ENCODE peak calls at places on chromosomes 5 and 9, in ten cellular contexts. One of them, this sample, is unnamed.
A peak's percentile ranks its signal among the peaks of the same experiment; 100 is the strongest.

GRCh38 chr9:134099123-134099761 is 31.4 kb upstream of the BRD3 start:
- DNase-seq in prostate gland: peak; percentile 26
- DNase-seq in hepatocyte: peak; percentile 42
- DNase-seq in upper lobe of right lung: peak; percentile 59
- DNase-seq in coronary artery: no peak
- DNase-seq in IMR-90: peak; percentile 8
- DNase-seq in lung: peak; percentile 45
- DNase-seq in ovary: no peak
- DNase-seq in astrocyte: no peak
- DNase-seq in AG04450: no peak
- DNase-seq in this sample: peak; percentile 8

GRCh38 chr5:149046196-149046829 is 16.5 kb downstream of the SH3TC2 start:
- DNase-seq in IMR-90: peak; percentile 61
- DNase-seq in hepatocyte: no peak
- DNase-seq in upper lobe of right lung: no peak
- DNase-seq in lung: no peak
- DNase-seq in AG04450: no peak
- DNase-seq in astrocyte: peak; percentile 78
- DNase-seq in prostate gland: no peak
- DNase-seq in coronary artery: no peak
- DNase-seq in ovary: no peak
- DNase-seq in this sample: no peak

GRCh38 chr9:134624827-134625181 is 16.8 kb upstream of the COL5A1 start:
- DNase-seq in lung: no peak
- DNase-seq in astrocyte: peak; percentile 89
- DNase-seq in upper lobe of right lung: peak; percentile 50
- DNase-seq in IMR-90: peak; percentile 87
- DNase-seq in coronary artery: no peak
- DNase-seq in prostate gland: no peak
- DNase-seq in ovary: no peak
- DNase-seq in hepatocyte: no peak
- DNase-seq in AG04450: no peak
- DNase-seq in this sample: peak; percentile 59

GRCh38 chr5:54743997-54744788 is 226.6 kb downstream of the SNX18 start:
- DNase-seq in coronary artery: no peak
- DNase-seq in hepatocyte: peak; percentile 76
- DNase-seq in AG04450: peak; percentile 96
- DNase-seq in ovary: no peak
- DNase-seq in lung: no peak
- DNase-seq in prostate gland: no peak
- DNase-seq in astrocyte: peak; percentile 99
- DNase-seq in upper lobe of right lung: no peak
- DNase-seq in IMR-90: peak; percentile 99
- DNase-seq in this sample: peak; percentile 82

GRCh38 chr9:16535555-16535954 is 334.9 kb downstream of the BNC2 start:
- DNase-seq in lung: no peak
- DNase-seq in prostate gland: no peak
- DNase-seq in hepatocyte: no peak
- DNase-seq in coronary artery: no peak
- DNase-seq in upper lobe of right lung: no peak
- DNase-seq in ovary: no peak
- DNase-seq in IMR-90: no peak
- DNase-seq in astrocyte: no peak
- DNase-seq in AG04450: no peak
- DNase-seq in this sample: peak; percentile 13

GRCh38 chr5:6525910-6526309 is 77.3 kb downstream of the UBE2QL1 start:
- DNase-seq in upper lobe of right lung: no peak
- DNase-seq in ovary: no peak
- DNase-seq in AG04450: no peak
- DNase-seq in astrocyte: no peak
- DNase-seq in coronary artery: no peak
- DNase-seq in lung: no peak
- DNase-seq in hepatocyte: peak; percentile 58
- DNase-seq in prostate gland: peak; percentile 32
- DNase-seq in IMR-90: peak; percentile 1
- DNase-seq in this sample: no peak

GRCh38 chr9:108636023-108636422 is 219.8 kb downstream of the ACTL7B start:
- DNase-seq in lung: no peak
- DNase-seq in coronary artery: no peak
- DNase-seq in IMR-90: no peak
- DNase-seq in astrocyte: no peak
- DNase-seq in upper lobe of right lung: no peak
- DNase-seq in hepatocyte: peak; percentile 40
- DNase-seq in ovary: no peak
- DNase-seq in AG04450: no peak
- DNase-seq in prostate gland: no peak
- DNase-seq in this sample: peak; percentile 29

GRCh38 chr9:8907863-8908262 is 1108.3 kb upstream of the DMAC1 start:
- DNase-seq in astrocyte: no peak
- DNase-seq in lung: no peak
- DNase-seq in ovary: no peak
- DNase-seq in AG04450: no peak
- DNase-seq in upper lobe of right lung: no peak
- DNase-seq in coronary artery: no peak
- DNase-seq in prostate gland: no peak
- DNase-seq in IMR-90: no peak
- DNase-seq in hepatocyte: no peak
- DNase-seq in this sample: peak; percentile 4

DNA sequence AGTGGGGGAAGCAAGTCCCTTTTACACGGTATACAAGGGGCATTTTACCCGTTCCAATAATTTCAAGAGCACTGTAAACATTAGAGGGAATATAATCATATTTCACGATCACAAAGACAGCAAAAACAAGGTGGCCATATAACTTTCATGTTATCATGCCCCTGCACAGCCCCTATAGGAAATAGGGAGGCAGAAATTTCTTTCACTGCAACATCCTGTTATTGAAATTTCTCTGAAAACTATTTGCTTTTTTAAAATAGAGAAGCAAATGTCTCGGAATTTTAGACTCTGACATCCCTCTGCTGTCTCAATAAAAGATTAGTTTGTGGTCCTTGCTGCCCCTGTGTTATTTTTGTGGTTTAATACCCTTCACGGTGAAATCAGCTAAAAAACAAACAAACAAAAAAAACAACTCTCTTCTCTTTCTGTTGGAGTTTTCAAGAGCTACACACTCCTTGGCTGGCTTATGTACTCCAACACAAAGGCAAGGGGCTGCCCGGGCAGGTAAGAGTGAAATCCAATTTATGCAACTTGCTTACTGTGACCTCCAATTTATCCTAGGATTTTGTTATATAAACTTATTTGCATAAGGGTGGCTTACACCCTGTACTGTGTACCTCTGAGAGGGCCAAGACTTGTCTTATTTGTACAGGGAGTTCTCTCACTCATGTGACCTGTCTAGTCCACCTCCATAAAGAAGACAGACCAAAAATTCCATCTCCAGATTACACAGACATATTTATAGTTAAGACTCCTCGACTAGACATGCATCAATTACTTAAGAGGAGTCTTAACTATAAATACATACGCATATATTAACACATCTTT is 223.6 kb downstream of the MLLT3 start:
- DNase-seq in IMR-90: no peak
- DNase-seq in hepatocyte: no peak
- DNase-seq in upper lobe of right lung: no peak
- DNase-seq in coronary artery: no peak
- DNase-seq in prostate gland: no peak
- DNase-seq in astrocyte: no peak
- DNase-seq in AG04450: no peak
- DNase-seq in lung: no peak
- DNase-seq in ovary: no peak
- DNase-seq in this sample: no peak
- H3K27ac ChIP-seq in IMR-90: no peak overlapping the region
- H3K27ac ChIP-seq in hepatocyte: no peak overlapping the region
- H3K27ac ChIP-seq in upper lobe of right lung: no peak overlapping the region
- H3K27ac ChIP-seq in coronary artery: no peak overlapping the region
- H3K27ac ChIP-seq in prostate gland: no peak overlapping the region
- H3K27ac ChIP-seq in astrocyte: no peak overlapping the region
- H3K27ac ChIP-seq in AG04450: no peak overlapping the region
- H3K27ac ChIP-seq in lung: no peak overlapping the region
- H3K27ac ChIP-seq in ovary: no peak overlapping the region
- H3K27ac ChIP-seq in this sample: no peak overlapping the region

GRCh38 chr9:23698161-23698560 is 127.9 kb downstream of the ELAVL2 start:
- DNase-seq in upper lobe of right lung: no peak
- DNase-seq in prostate gland: no peak
- DNase-seq in coronary artery: no peak
- DNase-seq in ovary: no peak
- DNase-seq in hepatocyte: no peak
- DNase-seq in astrocyte: no peak
- DNase-seq in AG04450: no peak
- DNase-seq in lung: no peak
- DNase-seq in IMR-90: no peak
- DNase-seq in this sample: no peak

GRCh38 chr9:23701291-23701690 is 124.7 kb downstream of the ELAVL2 start:
- DNase-seq in hepatocyte: no peak
- DNase-seq in astrocyte: no peak
- DNase-seq in coronary artery: no peak
- DNase-seq in ovary: no peak
- DNase-seq in AG04450: no peak
- DNase-seq in prostate gland: no peak
- DNase-seq in lung: no peak
- DNase-seq in IMR-90: no peak
- DNase-seq in upper lobe of right lung: no peak
- DNase-seq in this sample: no peak

GRCh38 chr9:23700359-23700758 is 125.7 kb downstream of the ELAVL2 start:
- DNase-seq in IMR-90: no peak
- DNase-seq in upper lobe of right lung: no peak
- DNase-seq in AG04450: no peak
- DNase-seq in astrocyte: no peak
- DNase-seq in ovary: no peak
- DNase-seq in hepatocyte: no peak
- DNase-seq in lung: no peak
- DNase-seq in coronary artery: no peak
- DNase-seq in prostate gland: no peak
- DNase-seq in this sample: no peak

GRCh38 chr9:23707249-23707648 is 118.8 kb downstream of the ELAVL2 start:
- DNase-seq in ovary: no peak
- DNase-seq in lung: no peak
- DNase-seq in prostate gland: no peak
- DNase-seq in coronary artery: no peak
- DNase-seq in upper lobe of right lung: no peak
- DNase-seq in astrocyte: no peak
- DNase-seq in hepatocyte: no peak
- DNase-seq in AG04450: no peak
- DNase-seq in IMR-90: no peak
- DNase-seq in this sample: no peak

DNA sequence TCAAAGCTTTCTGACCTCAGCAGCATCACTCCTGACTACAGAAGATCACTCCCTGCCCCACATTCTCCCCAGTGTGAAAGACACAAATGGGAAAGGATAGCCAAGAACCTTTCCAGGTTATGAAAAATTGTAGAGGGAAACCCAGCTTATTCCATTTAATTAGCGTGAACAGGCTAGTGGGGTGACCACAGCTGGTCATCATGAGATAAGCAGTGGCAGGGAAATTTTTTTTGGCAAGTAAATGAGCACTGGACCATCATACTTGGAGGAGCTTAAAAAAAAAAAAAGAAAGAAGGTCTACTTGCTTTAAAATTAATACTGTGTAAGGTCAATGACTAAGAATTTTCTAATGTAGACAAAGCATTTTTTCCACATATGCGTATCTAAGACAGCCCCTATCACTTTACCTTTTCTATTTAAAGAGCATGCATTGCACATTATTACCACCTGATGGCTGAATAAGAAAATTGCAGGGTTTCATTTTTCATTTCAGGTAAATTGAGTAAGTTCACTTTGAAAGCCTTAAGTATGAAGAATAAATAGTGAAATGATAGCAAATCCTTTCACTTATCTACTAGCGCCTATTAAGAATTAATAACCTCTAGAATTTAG is 123.6 kb downstream of the ELAVL2 start:
- DNase-seq in hepatocyte: no peak
- DNase-seq in AG04450: no peak
- DNase-seq in lung: no peak
- DNase-seq in upper lobe of right lung: no peak
- DNase-seq in IMR-90: no peak
- DNase-seq in ovary: no peak
- DNase-seq in astrocyte: peak; percentile 74
- DNase-seq in prostate gland: no peak
- DNase-seq in coronary artery: no peak
- DNase-seq in this sample: no peak
- TF ChIP-seq CTCF in hepatocyte: peak; percentile 9
- TF ChIP-seq CTCF in AG04450: no peak
- TF ChIP-seq CTCF in lung: no peak
- TF ChIP-seq CTCF in upper lobe of right lung: no peak
- TF ChIP-seq CTCF in IMR-90: no peak
- TF ChIP-seq CTCF in ovary: no peak
- TF ChIP-seq CTCF in astrocyte: peak; percentile 7
- TF ChIP-seq CTCF in prostate gland: no peak
- TF ChIP-seq CTCF in coronary artery: no peak
- TF ChIP-seq CTCF in this sample: peak; percentile 64

DNA sequence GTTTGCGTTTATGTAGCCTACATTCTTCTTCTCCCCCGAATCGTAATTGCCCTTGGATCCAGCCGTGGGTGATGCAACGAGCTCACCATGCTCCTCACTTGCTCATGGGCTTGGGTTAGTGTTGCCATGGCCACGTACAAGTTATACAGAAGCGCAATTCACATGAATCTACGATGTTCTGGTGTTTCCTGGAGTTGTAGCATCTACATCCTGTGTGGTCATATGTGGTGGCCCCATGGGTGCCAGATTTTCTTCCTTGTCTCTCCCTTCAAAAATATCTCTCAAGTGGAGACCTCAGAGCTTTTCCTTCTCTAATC is 115.3 kb downstream of the TLE4 start:
- DNase-seq in AG04450: no peak
- DNase-seq in IMR-90: no peak
- DNase-seq in ovary: no peak
- DNase-seq in lung: no peak
- DNase-seq in astrocyte: no peak
- DNase-seq in hepatocyte: no peak
- DNase-seq in prostate gland: no peak
- DNase-seq in coronary artery: no peak
- DNase-seq in upper lobe of right lung: no peak
- DNase-seq in this sample: no peak
- H3K27ac ChIP-seq in AG04450: peak overlapping the region; percentile 77
- H3K27ac ChIP-seq in IMR-90: peak overlapping the region; percentile 82
- H3K27ac ChIP-seq in ovary: no peak overlapping the region
- H3K27ac ChIP-seq in lung: no peak overlapping the region
- H3K27ac ChIP-seq in astrocyte: peak overlapping the region; percentile 87
- H3K27ac ChIP-seq in hepatocyte: no peak overlapping the region
- H3K27ac ChIP-seq in prostate gland: no peak overlapping the region
- H3K27ac ChIP-seq in coronary artery: no peak overlapping the region
- H3K27ac ChIP-seq in upper lobe of right lung: no peak overlapping the region
- H3K27ac ChIP-seq in this sample: no peak overlapping the region

GRCh38 chr9:121449786-121450185 is 49.9 kb downstream of the GGTA1 start:
- DNase-seq in hepatocyte: no peak
- DNase-seq in AG04450: no peak
- DNase-seq in lung: no peak
- DNase-seq in prostate gland: no peak
- DNase-seq in ovary: no peak
- DNase-seq in astrocyte: no peak
- DNase-seq in IMR-90: no peak
- DNase-seq in coronary artery: no peak
- DNase-seq in upper lobe of right lung: no peak
- DNase-seq in this sample: no peak

GRCh38 chr9:121447341-121447834 is 52.3 kb downstream of the GGTA1 start:
- DNase-seq in IMR-90: peak; percentile 76
- DNase-seq in ovary: no peak
- DNase-seq in prostate gland: no peak
- DNase-seq in astrocyte: peak; percentile 93
- DNase-seq in coronary artery: no peak
- DNase-seq in upper lobe of right lung: no peak
- DNase-seq in hepatocyte: no peak
- DNase-seq in AG04450: peak; percentile 57
- DNase-seq in lung: no peak
- DNase-seq in this sample: peak; percentile 67

GRCh38 chr9:121441163-121441562 is 58.5 kb downstream of the GGTA1 start:
- DNase-seq in astrocyte: no peak
- DNase-seq in upper lobe of right lung: no peak
- DNase-seq in hepatocyte: no peak
- DNase-seq in prostate gland: no peak
- DNase-seq in AG04450: no peak
- DNase-seq in IMR-90: no peak
- DNase-seq in lung: no peak
- DNase-seq in ovary: no peak
- DNase-seq in coronary artery: no peak
- DNase-seq in this sample: no peak

GRCh38 chr9:121450241-121450640 is 49.4 kb downstream of the GGTA1 start:
- DNase-seq in AG04450: no peak
- DNase-seq in astrocyte: no peak
- DNase-seq in IMR-90: no peak
- DNase-seq in ovary: no peak
- DNase-seq in hepatocyte: peak; percentile 46
- DNase-seq in lung: no peak
- DNase-seq in coronary artery: no peak
- DNase-seq in upper lobe of right lung: no peak
- DNase-seq in prostate gland: peak; percentile 61
- DNase-seq in this sample: no peak

DNA sequence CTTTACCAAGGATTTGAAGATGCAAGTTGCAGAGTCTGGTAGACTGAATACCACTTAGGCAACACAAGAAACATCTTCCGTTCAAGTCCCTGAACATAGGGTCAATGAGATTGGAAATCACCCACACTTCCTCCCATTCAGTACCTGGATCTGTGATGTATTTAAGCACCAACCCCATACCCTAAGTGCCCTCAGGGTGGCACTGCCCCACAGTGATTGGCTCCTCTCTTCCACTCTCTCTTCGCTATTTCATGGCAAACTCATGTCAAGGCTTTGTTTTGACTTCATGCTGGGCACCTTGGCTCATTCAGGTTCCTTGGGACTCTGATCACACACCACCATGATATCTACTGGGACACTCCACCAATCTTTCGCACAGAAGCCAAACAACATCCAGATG is 53.7 kb downstream of the GGTA1 start:
- DNase-seq in ovary: no peak
- DNase-seq in upper lobe of right lung: no peak
- DNase-seq in prostate gland: no peak
- DNase-seq in lung: no peak
- DNase-seq in AG04450: no peak
- DNase-seq in IMR-90: no peak
- DNase-seq in hepatocyte: no peak
- DNase-seq in astrocyte: no peak
- DNase-seq in coronary artery: no peak
- DNase-seq in this sample: no peak
- TF ChIP-seq CTCF in ovary: no peak
- TF ChIP-seq CTCF in upper lobe of right lung: no peak
- TF ChIP-seq CTCF in prostate gland: no peak
- TF ChIP-seq CTCF in lung: no peak
- TF ChIP-seq CTCF in AG04450: no peak
- TF ChIP-seq CTCF in IMR-90: no peak
- TF ChIP-seq CTCF in hepatocyte: no peak
- TF ChIP-seq CTCF in astrocyte: no peak
- TF ChIP-seq CTCF in coronary artery: no peak
- TF ChIP-seq CTCF in this sample: peak; percentile 39

This sample was measured in foreskin keratinocyte.